ENCODE peak calls at places on chromosome 11, in five cellular contexts. P is lung, O is heart left ventricle, D is Peyer's patch, M is cardiac muscle cell. N is an unnamed sample.

GRCh38 chr11:35418847-35419712 is at the start of gene SLC1A2:
- DNase-seq in P (no peak), O (peak; percentile 66), D (no peak), M (peak; percentile 48), N (no peak)

GRCh38 chr11:8097926-8098325 is 16.9 kb downstream of the TUB start:
- DNase-seq in P (no peak), O (no peak), D (no peak), M (no peak), N (no peak)

GRCh38 chr11:81237139-81237538 is 1496.5 kb downstream of the FAM181B start:
- DNase-seq in P (no peak), O (no peak), D (no peak), M (peak; percentile 68), N (peak; percentile 72)

GRCh38 chr11:84722583-84723108 is 904.5 kb downstream of the DLG2 start:
- DNase-seq in P (no peak), O (no peak), D (no peak), M (peak; percentile 28), N (no peak)

GRCh38 chr11:111555255-111555654 is 14.7 kb downstream of the LAYN start:
- DNase-seq in P (no peak), O (no peak), D (no peak), M (no peak), N (no peak)

GRCh38 chr11:94880216-94880615 is 93.1 kb downstream of the CWC15 start:
- DNase-seq in P (peak; percentile 30), O (no peak), D (no peak), M (no peak), N (no peak)

GRCh38 chr11:35598254-35599125 is 19.8 kb upstream of the FJX1 start:
- DNase-seq in P (no peak), O (no peak), D (no peak), M (no peak), N (no peak)

GRCh38 chr11:113663567-113663966 is 42.5 kb downstream of the TMPRSS5 start:
- DNase-seq in P (no peak), O (no peak), D (no peak), M (no peak), N (no peak)

GRCh38 chr11:33323421-33323820 is 66.2 kb downstream of the HIPK3 start:
- DNase-seq in P (no peak), O (no peak), D (no peak), M (no peak), N (no peak)

GRCh38 chr11:88552377-88553029 is 215.0 kb upstream of the CTSC start:
- DNase-seq in P (peak; percentile 35), O (peak; percentile 47), D (peak; percentile 26), M (peak; percentile 72), N (peak; percentile 50)

GRCh38 chr11:31795706-31796522 is 15.2 kb downstream of the PAX6 start:
- DNase-seq in P (no peak), O (no peak), D (no peak), M (no peak), N (no peak)

GRCh38 chr11:131192628-131193027 is 177.8 kb upstream of the NTM start:
- DNase-seq in P (no peak), O (no peak), D (no peak), M (no peak), N (no peak)

GRCh38 chr11:107116358-107116757 is 98.1 kb upstream of the GUCY1A2 start:
- DNase-seq in P (no peak), O (no peak), D (no peak), M (no peak), N (no peak)

GRCh38 chr11:23423656-23424055 is 563.4 kb upstream of the CCDC179 start:
- DNase-seq in P (no peak), O (no peak), D (no peak), M (no peak), N (no peak)

GRCh38 chr11:1198766-1199688 is 23.8 kb upstream of the MUC5B start:
- DNase-seq in P (no peak), O (peak; percentile 50), D (no peak), M (no peak), N (no peak)

GRCh38 chr11:113896156-113896879 is 8.3 kb upstream of the HTR3B start:
- DNase-seq in P (no peak), O (no peak), D (peak; percentile 50), M (peak; percentile 84), N (peak; percentile 53)

GRCh38 chr11:1870721-1871466 is 18.0 kb downstream of the LSP1 start:
- DNase-seq in P (no peak), O (peak; percentile 75), D (no peak), M (no peak), N (no peak)

GRCh38 chr11:2685566-2686359 is 14.0 kb downstream of the KCNQ1OT1 start:
- DNase-seq in P (no peak), O (no peak), D (no peak), M (no peak), N (no peak)

GRCh38 chr11:20057055-20057943 is 103.0 kb downstream of the DBX1 start:
- DNase-seq in P (no peak), O (no peak), D (no peak), M (no peak), N (no peak)

GRCh38 chr11:2511421-2512369 is 66.9 kb downstream of the KCNQ1 start:
- DNase-seq in P (peak; percentile 29), O (peak; percentile 63), D (no peak), M (no peak), N (no peak)

GRCh38 chr11:34745209-34745608 is 124.3 kb downstream of the EHF start:
- DNase-seq in P (no peak), O (no peak), D (no peak), M (peak; percentile 28), N (peak; percentile 43)

GRCh38 chr11:47863189-47863892 is 15.2 kb upstream of the NUP160 start:
- DNase-seq in P (no peak), O (no peak), D (no peak), M (no peak), N (peak; percentile 10)

GRCh38 chr11:21567628-21568290 is 625.1 kb upstream of the ANO5 start:
- DNase-seq in P (no peak), O (no peak), D (no peak), M (no peak), N (no peak)

GRCh38 chr11:1351278-1351937 is 38.3 kb upstream of the BRSK2 start:
- DNase-seq in P (no peak), O (no peak), D (no peak), M (no peak), N (no peak)

GRCh38 chr11:86938900-86939880 is 16.0 kb downstream of the FZD4 start:
- DNase-seq in P (no peak), O (no peak), D (no peak), M (peak; percentile 71), N (peak; percentile 63)

GRCh38 chr11:924406-925157 is 1.1 kb upstream of the AP2A2 start:
- DNase-seq in P (no peak), O (peak; percentile 66), D (no peak), M (no peak), N (no peak)

GRCh38 chr11:130212431-130212961 is 52.9 kb downstream of the ST14 start:
- DNase-seq in P (peak; percentile 24), O (peak; percentile 51), D (peak; percentile 14), M (no peak), N (no peak)

GRCh38 chr11:30474151-30474954 is 111.8 kb downstream of the MPPED2 start:
- DNase-seq in P (no peak), O (no peak), D (no peak), M (no peak), N (no peak)

GRCh38 chr11:16193897-16194381 is 162.4 kb downstream of the SOX6 start:
- DNase-seq in P (no peak), O (no peak), D (no peak), M (no peak), N (no peak)

GRCh38 chr11:68117896-68118470 is 3.2 kb downstream of the CHKA start:
- DNase-seq in P (no peak), O (no peak), D (no peak), M (peak; percentile 88), N (no peak)

GRCh38 chr11:27972432-27973170 is 135.4 kb downstream of the KIF18A start:
- DNase-seq in P (no peak), O (no peak), D (no peak), M (no peak), N (no peak)

GRCh38 chr11:76628408-76628947 is 42.1 kb downstream of the LRRC32 start:
- DNase-seq in P (no peak), O (no peak), D (no peak), M (no peak), N (no peak)
- H3K4me1 ChIP-seq in P (no peaks in the 10 kb centered on the region), O (peaks cover 19% of the 10 kb centered on the region), D (peaks cover 8% of the 10 kb centered on the region), M (peaks cover 20% of the 10 kb centered on the region), N (no peaks in the 10 kb centered on the region)

DNA sequence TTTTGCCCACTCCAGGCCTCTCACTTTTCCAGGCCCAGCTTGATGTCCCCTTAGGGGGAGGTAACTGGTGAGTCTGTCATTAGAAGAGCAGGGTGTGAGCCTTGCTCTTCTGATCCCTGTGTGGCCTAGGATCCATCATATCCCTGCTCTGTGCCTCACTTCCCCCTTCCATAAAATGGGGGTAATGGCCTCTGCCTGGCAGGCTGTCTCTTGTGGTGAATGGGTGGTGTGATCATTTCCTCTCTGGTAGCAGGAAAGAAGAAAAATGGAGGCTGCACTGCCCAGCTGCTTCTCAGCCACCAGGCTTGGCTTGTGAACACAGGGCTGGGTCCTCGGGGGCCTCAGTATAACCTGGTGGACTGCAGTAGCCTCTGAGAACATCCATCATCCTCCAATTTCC is 5.6 kb downstream of the ARHGEF17 start:
- DNase-seq in P (no peak), O (no peak), D (no peak), M (no peak), N (no peak)
- H3K4me1 ChIP-seq in P (peaks cover 22% of the 10 kb centered on the region), O (peaks cover 90% of the 10 kb centered on the region), D (peaks cover 65% of the 10 kb centered on the region), M (peaks cover 56% of the 10 kb centered on the region), N (peaks cover 8% of the 10 kb centered on the region)

GRCh38 chr11:93686812-93687211 is 25.3 kb downstream of the CEP295 start:
- DNase-seq in P (no peak), O (no peak), D (no peak), M (no peak), N (no peak)
- H3K4me1 ChIP-seq in P (no peaks in the 10 kb centered on the region), O (no peaks in the 10 kb centered on the region), D (no peaks in the 10 kb centered on the region), M (no peaks in the 10 kb centered on the region), N (no peaks in the 10 kb centered on the region)

DNA sequence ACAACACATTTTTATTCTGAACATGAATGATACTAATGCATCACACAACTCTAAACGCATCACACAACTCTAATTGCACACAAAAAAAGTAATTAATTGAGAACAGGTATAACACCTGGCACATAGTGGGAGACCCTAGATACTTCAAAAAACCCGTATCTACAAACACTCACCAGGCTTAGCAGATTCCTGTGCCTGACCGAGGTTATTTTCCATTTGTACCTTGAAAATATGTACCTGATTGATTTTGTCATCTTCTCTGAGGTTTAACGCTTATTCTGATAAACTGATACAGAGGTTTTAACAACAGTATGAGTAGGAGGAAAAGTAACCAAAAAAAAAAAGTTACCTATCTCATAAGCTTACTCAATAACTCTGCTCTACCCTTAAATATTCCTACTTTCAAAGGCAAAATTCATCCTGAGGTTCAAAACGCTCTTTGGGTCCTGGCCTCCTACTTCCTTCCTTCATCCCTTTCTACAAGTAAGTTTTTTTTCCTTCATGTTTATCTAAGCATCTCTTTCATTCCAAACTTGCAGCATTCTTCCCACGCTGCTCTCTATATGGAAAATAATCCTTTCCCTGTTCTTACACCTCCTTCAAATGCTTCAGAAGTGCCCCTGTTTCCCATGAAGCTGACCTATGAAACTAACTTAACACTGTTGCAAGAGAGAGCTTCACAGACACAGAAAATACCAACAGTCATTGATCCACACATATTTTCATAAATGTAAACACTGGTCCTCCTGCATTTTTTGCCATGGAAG is 73.3 kb downstream of the ETS1 start:
- DNase-seq in P (no peak), O (no peak), D (no peak), M (no peak), N (no peak)
- H3K4me1 ChIP-seq in P (peaks cover 61% of the 10 kb centered on the region), O (peaks cover 83% of the 10 kb centered on the region), D (peaks cover 44% of the 10 kb centered on the region), M (peaks cover 5% of the 10 kb centered on the region), N (no peaks in the 10 kb centered on the region)

N was measured in small intestine.